ENCODE peak calls at places on chromosomes 2 and 18, in ten cellular contexts. One of them, this sample, is unnamed.

GRCh38 chr18:45526120-45526841 is 89.0 kb upstream of the SLC14A2 start:
- DNase-seq in coronary artery: no peak
- DNase-seq in MM.1S: no peak
- DNase-seq in upper lobe of right lung: no peak
- DNase-seq in AG04449: no peak
- DNase-seq in psoas muscle: no peak
- DNase-seq in WTC11: no peak
- DNase-seq in endothelial cell: no peak
- DNase-seq in Peyer's patch: no peak
- DNase-seq in HFF-Myc: peak; percentile 36
- DNase-seq in this sample: no peak

GRCh38 chr2:216717491-216717901 is 22.1 kb upstream of the IGFBP5 start:
- DNase-seq in psoas muscle: no peak
- DNase-seq in WTC11: no peak
- DNase-seq in HFF-Myc: no peak
- DNase-seq in upper lobe of right lung: no peak
- DNase-seq in Peyer's patch: no peak
- DNase-seq in endothelial cell: no peak
- DNase-seq in MM.1S: no peak
- DNase-seq in coronary artery: no peak
- DNase-seq in AG04449: no peak
- DNase-seq in this sample: no peak

GRCh38 chr2:237475704-237476107 is 11.3 kb upstream of the MLPH start:
- DNase-seq in MM.1S: no peak
- DNase-seq in AG04449: no peak
- DNase-seq in endothelial cell: no peak
- DNase-seq in WTC11: no peak
- DNase-seq in upper lobe of right lung: peak; percentile 82
- DNase-seq in psoas muscle: peak; percentile 42
- DNase-seq in coronary artery: no peak
- DNase-seq in Peyer's patch: no peak
- DNase-seq in HFF-Myc: no peak
- DNase-seq in this sample: no peak

GRCh38 chr18:24482826-24483225 is 22.4 kb downstream of the HRH4 start:
- DNase-seq in MM.1S: no peak
- DNase-seq in HFF-Myc: no peak
- DNase-seq in coronary artery: no peak
- DNase-seq in Peyer's patch: no peak
- DNase-seq in psoas muscle: no peak
- DNase-seq in WTC11: no peak
- DNase-seq in AG04449: no peak
- DNase-seq in upper lobe of right lung: no peak
- DNase-seq in endothelial cell: no peak
- DNase-seq in this sample: no peak

GRCh38 chr2:1227289-1227900 is 185.9 kb upstream of the TPO start:
- DNase-seq in HFF-Myc: no peak
- DNase-seq in MM.1S: no peak
- DNase-seq in endothelial cell: no peak
- DNase-seq in AG04449: no peak
- DNase-seq in psoas muscle: no peak
- DNase-seq in Peyer's patch: no peak
- DNase-seq in upper lobe of right lung: no peak
- DNase-seq in coronary artery: no peak
- DNase-seq in WTC11: no peak
- DNase-seq in this sample: no peak

GRCh38 chr2:133063792-133064191 is 393.8 kb upstream of the LYPD1 start:
- DNase-seq in MM.1S: peak; percentile 34
- DNase-seq in WTC11: peak; percentile 78
- DNase-seq in upper lobe of right lung: no peak
- DNase-seq in AG04449: no peak
- DNase-seq in Peyer's patch: no peak
- DNase-seq in HFF-Myc: no peak
- DNase-seq in psoas muscle: no peak
- DNase-seq in coronary artery: no peak
- DNase-seq in endothelial cell: peak; percentile 54
- DNase-seq in this sample: no peak

GRCh38 chr18:46053368-46054095 is 18.5 kb downstream of the PSTPIP2 start:
- DNase-seq in HFF-Myc: peak; percentile 67
- DNase-seq in coronary artery: no peak
- DNase-seq in endothelial cell: no peak
- DNase-seq in Peyer's patch: no peak
- DNase-seq in WTC11: no peak
- DNase-seq in MM.1S: no peak
- DNase-seq in upper lobe of right lung: no peak
- DNase-seq in AG04449: no peak
- DNase-seq in psoas muscle: no peak
- DNase-seq in this sample: no peak

GRCh38 chr2:111661286-111661940 is 222.6 kb downstream of the ANAPC1 start:
- DNase-seq in MM.1S: no peak
- DNase-seq in HFF-Myc: no peak
- DNase-seq in psoas muscle: no peak
- DNase-seq in endothelial cell: no peak
- DNase-seq in upper lobe of right lung: no peak
- DNase-seq in WTC11: no peak
- DNase-seq in AG04449: no peak
- DNase-seq in coronary artery: peak; percentile 56
- DNase-seq in Peyer's patch: no peak
- DNase-seq in this sample: peak; percentile 51

GRCh38 chr2:75321558-75321957 is 122.2 kb upstream of the TACR1 start:
- DNase-seq in HFF-Myc: no peak
- DNase-seq in AG04449: no peak
- DNase-seq in psoas muscle: no peak
- DNase-seq in coronary artery: no peak
- DNase-seq in MM.1S: no peak
- DNase-seq in upper lobe of right lung: no peak
- DNase-seq in Peyer's patch: no peak
- DNase-seq in endothelial cell: no peak
- DNase-seq in WTC11: no peak
- DNase-seq in this sample: no peak

GRCh38 chr18:59695551-59695950 is 1.7 kb downstream of the CCBE1 start:
- DNase-seq in WTC11: no peak
- DNase-seq in psoas muscle: no peak
- DNase-seq in coronary artery: no peak
- DNase-seq in MM.1S: no peak
- DNase-seq in AG04449: no peak
- DNase-seq in HFF-Myc: no peak
- DNase-seq in endothelial cell: no peak
- DNase-seq in Peyer's patch: no peak
- DNase-seq in upper lobe of right lung: no peak
- DNase-seq in this sample: no peak

GRCh38 chr2:160271166-160272086 is 71.4 kb upstream of the ITGB6 start:
- DNase-seq in AG04449: no peak
- DNase-seq in coronary artery: peak; percentile 74
- DNase-seq in Peyer's patch: no peak
- DNase-seq in MM.1S: no peak
- DNase-seq in psoas muscle: no peak
- DNase-seq in WTC11: no peak
- DNase-seq in endothelial cell: no peak
- DNase-seq in upper lobe of right lung: peak; percentile 73
- DNase-seq in HFF-Myc: no peak
- DNase-seq in this sample: no peak

GRCh38 chr18:49226935-49227334 is 233.5 kb downstream of the DYM start:
- DNase-seq in AG04449: no peak
- DNase-seq in psoas muscle: no peak
- DNase-seq in MM.1S: no peak
- DNase-seq in upper lobe of right lung: no peak
- DNase-seq in endothelial cell: no peak
- DNase-seq in WTC11: no peak
- DNase-seq in coronary artery: no peak
- DNase-seq in Peyer's patch: no peak
- DNase-seq in HFF-Myc: no peak
- DNase-seq in this sample: no peak

GRCh38 chr18:42174909-42175308 is 219.9 kb downstream of the PIK3C3 start:
- DNase-seq in AG04449: no peak
- DNase-seq in WTC11: peak; percentile 18
- DNase-seq in psoas muscle: no peak
- DNase-seq in coronary artery: no peak
- DNase-seq in MM.1S: no peak
- DNase-seq in upper lobe of right lung: no peak
- DNase-seq in HFF-Myc: no peak
- DNase-seq in Peyer's patch: no peak
- DNase-seq in endothelial cell: no peak
- DNase-seq in this sample: no peak

GRCh38 chr18:47075098-47075883 is 39.9 kb upstream of the ELOA2 start:
- DNase-seq in MM.1S: no peak
- DNase-seq in AG04449: no peak
- DNase-seq in upper lobe of right lung: no peak
- DNase-seq in Peyer's patch: no peak
- DNase-seq in endothelial cell: no peak
- DNase-seq in HFF-Myc: peak; percentile 51
- DNase-seq in psoas muscle: no peak
- DNase-seq in WTC11: peak; percentile 13
- DNase-seq in coronary artery: no peak
- DNase-seq in this sample: no peak

GRCh38 chr18:21593540-21594257 is 6.8 kb downstream of the ESCO1 start:
- DNase-seq in AG04449: no peak
- DNase-seq in WTC11: no peak
- DNase-seq in endothelial cell: no peak
- DNase-seq in MM.1S: no peak
- DNase-seq in psoas muscle: no peak
- DNase-seq in upper lobe of right lung: no peak
- DNase-seq in Peyer's patch: no peak
- DNase-seq in coronary artery: no peak
- DNase-seq in HFF-Myc: no peak
- DNase-seq in this sample: no peak

GRCh38 chr2:72965770-72966430 is 48.6 kb downstream of the EMX1 start:
- DNase-seq in coronary artery: no peak
- DNase-seq in WTC11: no peak
- DNase-seq in Peyer's patch: no peak
- DNase-seq in upper lobe of right lung: no peak
- DNase-seq in MM.1S: no peak
- DNase-seq in HFF-Myc: no peak
- DNase-seq in endothelial cell: no peak
- DNase-seq in psoas muscle: no peak
- DNase-seq in AG04449: no peak
- DNase-seq in this sample: no peak

GRCh38 chr2:120182019-120182560 is 41.1 kb downstream of the TMEM185B start:
- DNase-seq in WTC11: no peak
- DNase-seq in Peyer's patch: no peak
- DNase-seq in coronary artery: no peak
- DNase-seq in HFF-Myc: no peak
- DNase-seq in AG04449: no peak
- DNase-seq in psoas muscle: no peak
- DNase-seq in MM.1S: no peak
- DNase-seq in endothelial cell: no peak
- DNase-seq in upper lobe of right lung: no peak
- DNase-seq in this sample: no peak
- TF ChIP-seq CTCF in WTC11: no peak
- TF ChIP-seq CTCF in Peyer's patch: no peak
- TF ChIP-seq CTCF in coronary artery: no peak
- TF ChIP-seq CTCF in HFF-Myc: no peak
- TF ChIP-seq CTCF in AG04449: no peak
- TF ChIP-seq CTCF in psoas muscle: no peak
- TF ChIP-seq CTCF in MM.1S: no peak
- TF ChIP-seq CTCF in endothelial cell: no peak
- TF ChIP-seq CTCF in upper lobe of right lung: no peak
- TF ChIP-seq CTCF in this sample: no peak

GRCh38 chr2:231648579-231649174 is 56.0 kb downstream of the TEX44 start:
- DNase-seq in AG04449: no peak
- DNase-seq in upper lobe of right lung: peak; percentile 91
- DNase-seq in psoas muscle: peak; percentile 72
- DNase-seq in endothelial cell: peak; percentile 77
- DNase-seq in coronary artery: no peak
- DNase-seq in WTC11: peak; percentile 84
- DNase-seq in HFF-Myc: no peak
- DNase-seq in Peyer's patch: peak; percentile 90
- DNase-seq in MM.1S: peak; percentile 52
- DNase-seq in this sample: no peak
- TF ChIP-seq CTCF in AG04449: peak; percentile 87
- TF ChIP-seq CTCF in upper lobe of right lung: peak; percentile 70
- TF ChIP-seq CTCF in psoas muscle: peak; percentile 81
- TF ChIP-seq CTCF in endothelial cell: peak; percentile 42
- TF ChIP-seq CTCF in coronary artery: peak; percentile 38
- TF ChIP-seq CTCF in WTC11: no peak
- TF ChIP-seq CTCF in HFF-Myc: peak; percentile 71
- TF ChIP-seq CTCF in Peyer's patch: peak; percentile 86
- TF ChIP-seq CTCF in MM.1S: peak; percentile 65
- TF ChIP-seq CTCF in this sample: peak; percentile 73

DNA sequence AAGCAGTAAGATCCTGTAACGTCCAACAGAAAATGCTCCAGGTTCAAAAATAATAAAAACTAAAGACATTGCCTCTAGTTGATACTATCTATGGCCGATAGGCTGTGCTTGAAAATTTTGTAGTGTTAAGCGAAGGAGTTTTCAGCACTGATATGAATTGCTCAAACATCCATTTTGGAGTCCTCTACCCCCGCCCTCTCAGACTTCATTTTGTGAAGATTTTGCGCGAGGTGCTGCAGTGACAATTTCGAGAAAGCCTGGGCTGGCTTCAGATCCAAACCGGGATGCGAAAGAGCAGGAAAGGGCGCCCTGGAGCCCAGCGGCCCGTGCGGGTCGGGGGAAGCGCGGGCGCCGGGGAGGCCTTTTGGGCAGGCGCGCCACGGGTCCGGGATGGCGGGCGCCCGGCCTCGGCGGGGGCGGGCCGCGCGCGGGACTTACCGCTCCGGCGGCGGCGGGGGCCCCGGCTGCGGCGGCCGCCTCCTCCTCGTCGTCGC is 1.8 kb downstream of the SP3 start:
- DNase-seq in psoas muscle: no peak
- DNase-seq in WTC11: no peak
- DNase-seq in endothelial cell: peak; percentile 60
- DNase-seq in Peyer's patch: no peak
- DNase-seq in upper lobe of right lung: no peak
- DNase-seq in MM.1S: peak; percentile 76
- DNase-seq in HFF-Myc: peak; percentile 47
- DNase-seq in AG04449: no peak
- DNase-seq in coronary artery: peak; percentile 81
- DNase-seq in this sample: no peak
- TF ChIP-seq CTCF in psoas muscle: peak; percentile 40
- TF ChIP-seq CTCF in WTC11: no peak
- TF ChIP-seq CTCF in endothelial cell: peak; percentile 44
- TF ChIP-seq CTCF in Peyer's patch: peak; percentile 54
- TF ChIP-seq CTCF in upper lobe of right lung: peak; percentile 39
- TF ChIP-seq CTCF in MM.1S: peak; percentile 34
- TF ChIP-seq CTCF in HFF-Myc: no peak
- TF ChIP-seq CTCF in AG04449: peak; percentile 16
- TF ChIP-seq CTCF in coronary artery: no peak
- TF ChIP-seq CTCF in this sample: peak; percentile 53

DNA sequence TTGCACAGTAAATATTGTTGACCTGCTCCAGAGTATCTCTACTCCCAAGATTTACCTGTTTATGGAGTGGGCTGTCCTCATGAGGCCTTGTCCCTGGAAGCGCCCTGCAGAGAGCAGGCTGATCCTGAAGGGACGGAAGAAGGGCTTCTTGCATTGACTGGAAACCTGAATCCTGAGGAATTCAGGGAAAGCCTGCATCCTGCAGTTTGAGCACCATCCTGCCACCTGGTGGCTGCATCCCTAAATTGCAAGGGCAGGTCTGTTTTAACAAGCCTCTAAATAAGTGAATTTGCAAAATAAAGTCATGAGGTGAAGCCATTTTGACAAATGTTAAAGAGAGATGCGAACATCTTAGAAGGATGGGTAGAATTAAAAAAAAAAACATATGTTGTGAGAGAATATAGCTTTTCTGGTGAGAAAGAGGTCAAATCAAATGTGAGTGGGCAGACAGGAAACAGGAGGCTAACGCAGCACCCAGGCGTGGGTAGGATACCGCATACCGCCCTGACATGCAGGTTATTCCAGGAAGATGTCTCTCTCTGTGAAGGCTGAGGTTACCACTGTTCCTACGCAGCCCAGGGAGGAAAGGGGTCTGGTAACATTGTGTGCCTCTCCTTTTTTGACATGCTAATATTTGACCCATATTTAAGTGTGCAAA is 754.9 kb downstream of the RNF144A start:
- DNase-seq in psoas muscle: peak; percentile 24
- DNase-seq in HFF-Myc: peak; percentile 38
- DNase-seq in coronary artery: no peak
- DNase-seq in upper lobe of right lung: peak; percentile 78
- DNase-seq in endothelial cell: peak; percentile 76
- DNase-seq in AG04449: no peak
- DNase-seq in WTC11: peak; percentile 93
- DNase-seq in Peyer's patch: peak; percentile 83
- DNase-seq in MM.1S: peak; percentile 22
- DNase-seq in this sample: no peak
- TF ChIP-seq CTCF in psoas muscle: peak; percentile 41
- TF ChIP-seq CTCF in HFF-Myc: peak; percentile 78
- TF ChIP-seq CTCF in coronary artery: peak; percentile 14
- TF ChIP-seq CTCF in upper lobe of right lung: peak; percentile 70
- TF ChIP-seq CTCF in endothelial cell: peak; percentile 94
- TF ChIP-seq CTCF in AG04449: peak; percentile 44
- TF ChIP-seq CTCF in WTC11: peak; percentile 86
- TF ChIP-seq CTCF in Peyer's patch: peak; percentile 69
- TF ChIP-seq CTCF in MM.1S: peak; percentile 92
- TF ChIP-seq CTCF in this sample: peak; percentile 25